ENCODE peak calls at places on chromosome 21, in ten cellular contexts. One of them, this sample, is unnamed. For H3K9me3, the result is how much of the 10 kb centered on the place peaks cover.

GRCh38 chr21:26445440-26445839 is 127.6 kb downstream of the CYYR1 start:
- DNase-seq in heart left ventricle: no peak
- DNase-seq in effector memory CD4-positive, alpha-beta T cell: no peak
- DNase-seq in hepatocyte: no peak
- DNase-seq in RWPE2: no peak
- DNase-seq in uterus: no peak
- DNase-seq in body of pancreas: no peak
- DNase-seq in CD8-positive, alpha-beta T cell: no peak
- DNase-seq in GM23248: peak
- DNase-seq in mammary epithelial cell: no peak
- DNase-seq in this sample: no peak

GRCh38 chr21:46322351-46323226 is 1.1 kb downstream of the C21orf58 start:
- DNase-seq in effector memory CD4-positive, alpha-beta T cell: no peak
- DNase-seq in CD8-positive, alpha-beta T cell: no peak
- DNase-seq in body of pancreas: no peak
- DNase-seq in RWPE2: no peak
- DNase-seq in hepatocyte: peak
- DNase-seq in GM23248: peak
- DNase-seq in uterus: no peak
- DNase-seq in mammary epithelial cell: peak
- DNase-seq in heart left ventricle: no peak
- DNase-seq in this sample: no peak

GRCh38 chr21:29938968-29939858 is 583 bp downstream of the GRIK1 start:
- DNase-seq in hepatocyte: peak
- DNase-seq in GM23248: peak
- DNase-seq in mammary epithelial cell: no peak
- DNase-seq in RWPE2: no peak
- DNase-seq in effector memory CD4-positive, alpha-beta T cell: no peak
- DNase-seq in CD8-positive, alpha-beta T cell: no peak
- DNase-seq in heart left ventricle: no peak
- DNase-seq in uterus: no peak
- DNase-seq in body of pancreas: no peak
- DNase-seq in this sample: no peak

GRCh38 chr21:41148798-41149197 is 19.2 kb upstream of the BACE2 start:
- DNase-seq in hepatocyte: no peak
- DNase-seq in heart left ventricle: no peak
- DNase-seq in RWPE2: no peak
- DNase-seq in effector memory CD4-positive, alpha-beta T cell: no peak
- DNase-seq in uterus: no peak
- DNase-seq in mammary epithelial cell: no peak
- DNase-seq in CD8-positive, alpha-beta T cell: no peak
- DNase-seq in body of pancreas: no peak
- DNase-seq in GM23248: no peak
- DNase-seq in this sample: no peak

GRCh38 chr21:33231526-33231925 is 1.8 kb downstream of the IFNAR2 start:
- DNase-seq in RWPE2: no peak
- DNase-seq in hepatocyte: no peak
- DNase-seq in CD8-positive, alpha-beta T cell: no peak
- DNase-seq in mammary epithelial cell: no peak
- DNase-seq in body of pancreas: no peak
- DNase-seq in uterus: no peak
- DNase-seq in GM23248: no peak
- DNase-seq in effector memory CD4-positive, alpha-beta T cell: no peak
- DNase-seq in heart left ventricle: no peak
- DNase-seq in this sample: no peak

GRCh38 chr21:42305707-42306147 is 9.5 kb downstream of the TFF3 start:
- DNase-seq in hepatocyte: no peak
- DNase-seq in uterus: no peak
- DNase-seq in CD8-positive, alpha-beta T cell: no peak
- DNase-seq in RWPE2: no peak
- DNase-seq in mammary epithelial cell: no peak
- DNase-seq in GM23248: no peak
- DNase-seq in body of pancreas: no peak
- DNase-seq in effector memory CD4-positive, alpha-beta T cell: no peak
- DNase-seq in heart left ventricle: no peak
- DNase-seq in this sample: no peak

GRCh38 chr21:42218836-42219605 is at the start of gene ABCG1:
- DNase-seq in hepatocyte: peak
- DNase-seq in heart left ventricle: peak
- DNase-seq in effector memory CD4-positive, alpha-beta T cell: peak
- DNase-seq in body of pancreas: peak
- DNase-seq in mammary epithelial cell: peak
- DNase-seq in CD8-positive, alpha-beta T cell: no peak
- DNase-seq in RWPE2: peak
- DNase-seq in GM23248: peak
- DNase-seq in uterus: no peak
- DNase-seq in this sample: peak

GRCh38 chr21:33380483-33380998 is 22.7 kb upstream of the IFNGR2 start:
- DNase-seq in CD8-positive, alpha-beta T cell: peak
- DNase-seq in GM23248: peak
- DNase-seq in mammary epithelial cell: peak
- DNase-seq in RWPE2: peak
- DNase-seq in heart left ventricle: peak
- DNase-seq in effector memory CD4-positive, alpha-beta T cell: peak
- DNase-seq in uterus: peak
- DNase-seq in body of pancreas: peak
- DNase-seq in hepatocyte: peak
- DNase-seq in this sample: peak

GRCh38 chr21:35508389-35508888 is 459.3 kb upstream of the RUNX1 start:
- DNase-seq in CD8-positive, alpha-beta T cell: no peak
- DNase-seq in hepatocyte: peak
- DNase-seq in heart left ventricle: peak
- DNase-seq in body of pancreas: peak
- DNase-seq in uterus: no peak
- DNase-seq in effector memory CD4-positive, alpha-beta T cell: no peak
- DNase-seq in mammary epithelial cell: peak
- DNase-seq in GM23248: peak
- DNase-seq in RWPE2: no peak
- DNase-seq in this sample: no peak

GRCh38 chr21:38377165-38378093 is 120.6 kb downstream of the KCNJ15 start:
- DNase-seq in mammary epithelial cell: no peak
- DNase-seq in CD8-positive, alpha-beta T cell: no peak
- DNase-seq in heart left ventricle: no peak
- DNase-seq in RWPE2: no peak
- DNase-seq in uterus: no peak
- DNase-seq in body of pancreas: no peak
- DNase-seq in GM23248: peak
- DNase-seq in hepatocyte: no peak
- DNase-seq in effector memory CD4-positive, alpha-beta T cell: no peak
- DNase-seq in this sample: no peak

DNA sequence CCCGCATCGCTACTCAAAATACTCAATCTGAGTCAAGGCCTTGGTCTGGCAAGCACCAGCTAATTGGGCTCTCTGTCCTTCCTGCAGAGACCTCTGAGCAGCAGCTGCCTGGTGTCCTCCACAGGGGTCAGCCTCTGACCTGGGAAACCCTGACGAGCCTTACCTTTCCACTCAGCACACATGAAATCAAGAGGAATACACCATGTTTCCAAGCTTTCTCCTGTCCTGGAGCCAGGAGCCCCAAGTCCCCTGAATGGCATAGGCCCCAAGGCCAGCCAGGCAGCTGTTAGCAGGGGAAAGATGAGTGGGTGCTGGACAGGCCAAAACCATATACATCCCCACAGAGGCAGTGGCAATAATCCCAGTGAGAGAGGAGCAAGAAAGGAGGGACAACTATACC is 27.2 kb upstream of the TSPEAR start:
- DNase-seq in effector memory CD4-positive, alpha-beta T cell: no peak
- DNase-seq in uterus: no peak
- DNase-seq in RWPE2: no peak
- DNase-seq in heart left ventricle: no peak
- DNase-seq in CD8-positive, alpha-beta T cell: no peak
- DNase-seq in body of pancreas: no peak
- DNase-seq in GM23248: no peak
- DNase-seq in hepatocyte: no peak
- DNase-seq in mammary epithelial cell: no peak
- DNase-seq in this sample: no peak
- H3K9me3 ChIP-seq in effector memory CD4-positive, alpha-beta T cell: under half
- H3K9me3 ChIP-seq in uterus: under half
- H3K9me3 ChIP-seq in RWPE2: under half
- H3K9me3 ChIP-seq in heart left ventricle: under half
- H3K9me3 ChIP-seq in CD8-positive, alpha-beta T cell: under half
- H3K9me3 ChIP-seq in body of pancreas: under half
- H3K9me3 ChIP-seq in GM23248: under half
- H3K9me3 ChIP-seq in hepatocyte: under half
- H3K9me3 ChIP-seq in mammary epithelial cell: under half
- H3K9me3 ChIP-seq in this sample: under half

DNA sequence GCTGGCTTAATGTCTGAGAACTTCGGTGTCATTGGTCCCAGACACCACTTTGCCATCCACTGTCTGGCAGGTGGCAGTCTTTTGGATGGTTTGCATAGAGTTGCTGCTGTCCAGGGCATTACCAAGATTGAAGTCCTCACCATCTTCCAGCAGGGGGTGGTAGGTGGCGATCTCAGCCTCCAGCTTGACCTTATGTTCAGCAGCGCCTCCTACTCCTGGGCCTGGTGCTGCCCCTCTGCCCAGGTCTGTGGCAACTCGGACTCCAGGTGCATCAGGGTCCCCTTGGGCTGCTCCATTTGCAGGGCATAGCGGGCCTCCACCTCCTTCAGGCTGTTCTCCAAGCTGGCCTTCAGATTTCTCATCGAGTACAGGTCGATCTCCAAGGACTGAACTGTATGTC is 573.3 kb upstream of the NCAM2 start:
- DNase-seq in heart left ventricle: no peak
- DNase-seq in CD8-positive, alpha-beta T cell: no peak
- DNase-seq in hepatocyte: no peak
- DNase-seq in mammary epithelial cell: no peak
- DNase-seq in effector memory CD4-positive, alpha-beta T cell: no peak
- DNase-seq in RWPE2: no peak
- DNase-seq in uterus: no peak
- DNase-seq in GM23248: no peak
- DNase-seq in body of pancreas: no peak
- DNase-seq in this sample: no peak
- H3K9me3 ChIP-seq in heart left ventricle: under half
- H3K9me3 ChIP-seq in CD8-positive, alpha-beta T cell: under half
- H3K9me3 ChIP-seq in hepatocyte: under half
- H3K9me3 ChIP-seq in mammary epithelial cell: under half
- H3K9me3 ChIP-seq in effector memory CD4-positive, alpha-beta T cell: under half
- H3K9me3 ChIP-seq in RWPE2: under half
- H3K9me3 ChIP-seq in uterus: under half
- H3K9me3 ChIP-seq in GM23248: under half
- H3K9me3 ChIP-seq in body of pancreas: under half
- H3K9me3 ChIP-seq in this sample: under half

DNA sequence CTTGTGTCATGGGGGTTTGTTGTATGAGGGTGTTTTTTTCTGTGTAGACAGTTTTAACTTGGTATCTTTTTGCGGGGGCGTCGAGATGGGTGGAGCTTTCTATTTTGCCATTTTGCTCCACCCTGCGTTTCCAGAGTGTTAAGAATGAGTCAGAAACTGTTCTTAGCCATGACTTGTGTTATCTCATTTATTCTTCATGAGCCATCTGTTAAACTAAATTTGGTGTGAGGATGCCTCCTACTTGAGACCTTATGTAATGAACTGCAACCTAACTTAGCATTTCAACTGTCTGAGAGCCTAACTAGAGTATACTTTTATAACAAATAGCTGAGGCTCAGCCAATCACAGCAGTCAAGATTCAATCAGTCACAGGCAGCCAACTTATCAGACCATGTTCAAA is 1873.5 kb downstream of the NCAM2 start:
- DNase-seq in RWPE2: no peak
- DNase-seq in GM23248: no peak
- DNase-seq in uterus: no peak
- DNase-seq in body of pancreas: no peak
- DNase-seq in CD8-positive, alpha-beta T cell: no peak
- DNase-seq in hepatocyte: no peak
- DNase-seq in mammary epithelial cell: no peak
- DNase-seq in effector memory CD4-positive, alpha-beta T cell: no peak
- DNase-seq in heart left ventricle: no peak
- DNase-seq in this sample: no peak
- H3K9me3 ChIP-seq in RWPE2: under half
- H3K9me3 ChIP-seq in GM23248: under half
- H3K9me3 ChIP-seq in uterus: under half
- H3K9me3 ChIP-seq in body of pancreas: under half
- H3K9me3 ChIP-seq in CD8-positive, alpha-beta T cell: under half
- H3K9me3 ChIP-seq in hepatocyte: under half
- H3K9me3 ChIP-seq in mammary epithelial cell: under half
- H3K9me3 ChIP-seq in effector memory CD4-positive, alpha-beta T cell: under half
- H3K9me3 ChIP-seq in heart left ventricle: under half
- H3K9me3 ChIP-seq in this sample: under half

DNA sequence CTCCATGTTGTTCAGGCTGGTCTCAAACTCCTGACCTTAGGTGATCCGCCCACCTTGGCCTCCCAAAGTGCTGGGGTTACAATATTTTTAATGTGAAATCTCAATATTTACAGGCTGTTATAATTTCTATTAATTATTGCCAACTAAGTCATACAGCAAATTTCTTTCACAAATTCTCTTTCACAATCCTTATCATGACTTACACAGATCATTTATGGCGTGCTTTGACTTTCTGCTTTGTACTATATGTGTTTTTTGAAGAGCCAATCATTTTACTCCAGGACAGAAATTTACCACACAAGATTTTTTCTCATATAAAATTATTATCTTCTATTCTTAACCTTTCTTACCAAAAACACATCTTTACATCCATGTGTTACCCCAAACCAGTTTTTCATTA is 1729.9 kb downstream of the NCAM2 start:
- DNase-seq in mammary epithelial cell: peak
- DNase-seq in body of pancreas: no peak
- DNase-seq in CD8-positive, alpha-beta T cell: no peak
- DNase-seq in hepatocyte: no peak
- DNase-seq in GM23248: no peak
- DNase-seq in effector memory CD4-positive, alpha-beta T cell: no peak
- DNase-seq in RWPE2: no peak
- DNase-seq in uterus: no peak
- DNase-seq in heart left ventricle: no peak
- DNase-seq in this sample: no peak
- H3K9me3 ChIP-seq in mammary epithelial cell: under half
- H3K9me3 ChIP-seq in body of pancreas: under half
- H3K9me3 ChIP-seq in CD8-positive, alpha-beta T cell: under half
- H3K9me3 ChIP-seq in hepatocyte: under half
- H3K9me3 ChIP-seq in GM23248: under half
- H3K9me3 ChIP-seq in effector memory CD4-positive, alpha-beta T cell: under half
- H3K9me3 ChIP-seq in RWPE2: under half
- H3K9me3 ChIP-seq in uterus: under half
- H3K9me3 ChIP-seq in heart left ventricle: under half
- H3K9me3 ChIP-seq in this sample: under half

GRCh38 chr21:10641107-10641506 is 119.7 kb downstream of the TPTE start:
- DNase-seq in GM23248: no peak
- DNase-seq in heart left ventricle: no peak
- DNase-seq in RWPE2: no peak
- DNase-seq in hepatocyte: no peak
- DNase-seq in mammary epithelial cell: no peak
- DNase-seq in effector memory CD4-positive, alpha-beta T cell: no peak
- DNase-seq in body of pancreas: no peak
- DNase-seq in uterus: no peak
- DNase-seq in CD8-positive, alpha-beta T cell: no peak
- DNase-seq in this sample: no peak

GRCh38 chr21:10639123-10639522 is 117.7 kb downstream of the TPTE start:
- DNase-seq in CD8-positive, alpha-beta T cell: no peak
- DNase-seq in hepatocyte: no peak
- DNase-seq in body of pancreas: no peak
- DNase-seq in RWPE2: no peak
- DNase-seq in effector memory CD4-positive, alpha-beta T cell: no peak
- DNase-seq in uterus: no peak
- DNase-seq in GM23248: no peak
- DNase-seq in mammary epithelial cell: no peak
- DNase-seq in heart left ventricle: no peak
- DNase-seq in this sample: no peak

GRCh38 chr21:10640446-10640845 is 119.1 kb downstream of the TPTE start:
- DNase-seq in CD8-positive, alpha-beta T cell: no peak
- DNase-seq in GM23248: no peak
- DNase-seq in uterus: no peak
- DNase-seq in body of pancreas: no peak
- DNase-seq in RWPE2: no peak
- DNase-seq in heart left ventricle: no peak
- DNase-seq in hepatocyte: no peak
- DNase-seq in effector memory CD4-positive, alpha-beta T cell: no peak
- DNase-seq in mammary epithelial cell: no peak
- DNase-seq in this sample: no peak
- H3K9me3 ChIP-seq in CD8-positive, alpha-beta T cell: under half
- H3K9me3 ChIP-seq in GM23248: under half
- H3K9me3 ChIP-seq in uterus: under half
- H3K9me3 ChIP-seq in body of pancreas: under half
- H3K9me3 ChIP-seq in RWPE2: under half
- H3K9me3 ChIP-seq in heart left ventricle: under half
- H3K9me3 ChIP-seq in hepatocyte: under half
- H3K9me3 ChIP-seq in effector memory CD4-positive, alpha-beta T cell: under half
- H3K9me3 ChIP-seq in mammary epithelial cell: half or more
- H3K9me3 ChIP-seq in this sample: under half

This sample was measured in T-helper 17 cell.